ENCODE peak calls at places on chromosome 20, in four cellular contexts. One of them, this sample, is unnamed.

GRCh38 chr20:33209789-33210188 is 7.4 kb upstream of the BPIFA3 start:
- DNase-seq in heart left ventricle: peak
- DNase-seq in upper lobe of left lung: no peak
- DNase-seq in adrenal gland: peak
- DNase-seq in this sample: peak

GRCh38 chr20:58714923-58715708 is 22.5 kb downstream of the NPEPL1 start:
- DNase-seq in upper lobe of left lung: no peak
- DNase-seq in adrenal gland: no peak
- DNase-seq in heart left ventricle: peak
- DNase-seq in this sample: peak

GRCh38 chr20:57505991-57506390 is 18.9 kb downstream of the CTCFL start:
- DNase-seq in heart left ventricle: no peak
- DNase-seq in adrenal gland: no peak
- DNase-seq in upper lobe of left lung: no peak
- DNase-seq in this sample: no peak

GRCh38 chr20:58194176-58194796 is 34.2 kb downstream of the ANKRD60 start:
- DNase-seq in heart left ventricle: no peak
- DNase-seq in adrenal gland: no peak
- DNase-seq in upper lobe of left lung: no peak
- DNase-seq in this sample: no peak

GRCh38 chr20:46652699-46653098 is 1.4 kb upstream of the SLC13A3 start:
- DNase-seq in upper lobe of left lung: no peak
- DNase-seq in adrenal gland: no peak
- DNase-seq in heart left ventricle: no peak
- DNase-seq in this sample: no peak

GRCh38 chr20:19944772-19945459 is 72.2 kb upstream of the NAA20 start:
- DNase-seq in adrenal gland: no peak
- DNase-seq in heart left ventricle: no peak
- DNase-seq in upper lobe of left lung: no peak
- DNase-seq in this sample: no peak

GRCh38 chr20:36155629-36155971 is 1.1 kb downstream of the EPB41L1 start:
- DNase-seq in adrenal gland: no peak
- DNase-seq in heart left ventricle: no peak
- DNase-seq in upper lobe of left lung: no peak
- DNase-seq in this sample: no peak

GRCh38 chr20:32609371-32609773 is 24.2 kb upstream of the NOL4L start:
- DNase-seq in heart left ventricle: no peak
- DNase-seq in upper lobe of left lung: no peak
- DNase-seq in adrenal gland: no peak
- DNase-seq in this sample: no peak

GRCh38 chr20:36676701-36677421 is 30.9 kb upstream of the SLA2 start:
- DNase-seq in heart left ventricle: no peak
- DNase-seq in adrenal gland: no peak
- DNase-seq in upper lobe of left lung: peak
- DNase-seq in this sample: no peak

GRCh38 chr20:61127311-61128044 is 124.6 kb upstream of the CDH4 start:
- DNase-seq in heart left ventricle: no peak
- DNase-seq in adrenal gland: no peak
- DNase-seq in upper lobe of left lung: peak
- DNase-seq in this sample: no peak

GRCh38 chr20:22925613-22925983 is 109.5 kb upstream of the SSTR4 start:
- DNase-seq in adrenal gland: no peak
- DNase-seq in heart left ventricle: no peak
- DNase-seq in upper lobe of left lung: no peak
- DNase-seq in this sample: no peak

GRCh38 chr20:9573598-9573997 is 59.2 kb downstream of the LAMP5 start:
- DNase-seq in adrenal gland: no peak
- DNase-seq in heart left ventricle: no peak
- DNase-seq in upper lobe of left lung: no peak
- DNase-seq in this sample: no peak

GRCh38 chr20:44896583-44896982 is 11.1 kb downstream of the YWHAB start:
- DNase-seq in upper lobe of left lung: no peak
- DNase-seq in heart left ventricle: no peak
- DNase-seq in adrenal gland: no peak
- DNase-seq in this sample: no peak

GRCh38 chr20:57654363-57654997 is 34.3 kb upstream of the ZBP1 start:
- DNase-seq in adrenal gland: peak
- DNase-seq in upper lobe of left lung: no peak
- DNase-seq in heart left ventricle: peak
- DNase-seq in this sample: peak

GRCh38 chr20:37042986-37043972 is 52.5 kb downstream of the RBL1 start:
- DNase-seq in heart left ventricle: no peak
- DNase-seq in upper lobe of left lung: peak
- DNase-seq in adrenal gland: no peak
- DNase-seq in this sample: peak

GRCh38 chr20:10404023-10404628 is 29.9 kb downstream of the MKKS start:
- DNase-seq in upper lobe of left lung: no peak
- DNase-seq in adrenal gland: no peak
- DNase-seq in heart left ventricle: no peak
- DNase-seq in this sample: no peak

GRCh38 chr20:18727032-18727508 is 86.5 kb upstream of the SCP2D1 start:
- DNase-seq in heart left ventricle: no peak
- DNase-seq in upper lobe of left lung: peak
- DNase-seq in adrenal gland: no peak
- DNase-seq in this sample: no peak

GRCh38 chr20:47355489-47356219 is 845 bp downstream of the ZMYND8 start:
- DNase-seq in adrenal gland: no peak
- DNase-seq in heart left ventricle: no peak
- DNase-seq in upper lobe of left lung: no peak
- DNase-seq in this sample: no peak

GRCh38 chr20:48324744-48325143 is 503.1 kb downstream of the PREX1 start:
- DNase-seq in heart left ventricle: no peak
- DNase-seq in adrenal gland: no peak
- DNase-seq in upper lobe of left lung: no peak
- DNase-seq in this sample: no peak

GRCh38 chr20:59032713-59033059 is 551 bp upstream of the ATP5F1E start:
- DNase-seq in adrenal gland: peak
- DNase-seq in upper lobe of left lung: no peak
- DNase-seq in heart left ventricle: no peak
- DNase-seq in this sample: no peak

GRCh38 chr20:45181639-45182038 is 6.9 kb downstream of the PI3 start:
- DNase-seq in heart left ventricle: no peak
- DNase-seq in adrenal gland: no peak
- DNase-seq in upper lobe of left lung: no peak
- DNase-seq in this sample: no peak

GRCh38 chr20:37356387-37356786 is 10.4 kb downstream of the SRC start:
- DNase-seq in heart left ventricle: peak
- DNase-seq in adrenal gland: peak
- DNase-seq in upper lobe of left lung: peak
- DNase-seq in this sample: no peak

GRCh38 chr20:3105256-3106137 is 21.0 kb upstream of the AVP start:
- DNase-seq in adrenal gland: no peak
- DNase-seq in upper lobe of left lung: no peak
- DNase-seq in heart left ventricle: no peak
- DNase-seq in this sample: no peak

GRCh38 chr20:3106185-3106584 is 21.7 kb upstream of the AVP start:
- DNase-seq in upper lobe of left lung: no peak
- DNase-seq in adrenal gland: no peak
- DNase-seq in heart left ventricle: no peak
- DNase-seq in this sample: no peak

GRCh38 chr20:3107464-3108025 is 23.0 kb upstream of the AVP start:
- DNase-seq in adrenal gland: no peak
- DNase-seq in upper lobe of left lung: no peak
- DNase-seq in heart left ventricle: no peak
- DNase-seq in this sample: no peak

GRCh38 chr20:3109350-3110302 is 25.1 kb upstream of the AVP start:
- DNase-seq in upper lobe of left lung: peak
- DNase-seq in heart left ventricle: no peak
- DNase-seq in adrenal gland: peak
- DNase-seq in this sample: no peak

GRCh38 chr20:3106658-3107463 is 22.3 kb upstream of the AVP start:
- DNase-seq in adrenal gland: no peak
- DNase-seq in upper lobe of left lung: no peak
- DNase-seq in heart left ventricle: no peak
- DNase-seq in this sample: no peak
- TF ChIP-seq POLR2A in adrenal gland: no peak
- TF ChIP-seq POLR2A in upper lobe of left lung: no peak
- TF ChIP-seq POLR2A in heart left ventricle: no peak
- TF ChIP-seq POLR2A in this sample: no peak

DNA sequence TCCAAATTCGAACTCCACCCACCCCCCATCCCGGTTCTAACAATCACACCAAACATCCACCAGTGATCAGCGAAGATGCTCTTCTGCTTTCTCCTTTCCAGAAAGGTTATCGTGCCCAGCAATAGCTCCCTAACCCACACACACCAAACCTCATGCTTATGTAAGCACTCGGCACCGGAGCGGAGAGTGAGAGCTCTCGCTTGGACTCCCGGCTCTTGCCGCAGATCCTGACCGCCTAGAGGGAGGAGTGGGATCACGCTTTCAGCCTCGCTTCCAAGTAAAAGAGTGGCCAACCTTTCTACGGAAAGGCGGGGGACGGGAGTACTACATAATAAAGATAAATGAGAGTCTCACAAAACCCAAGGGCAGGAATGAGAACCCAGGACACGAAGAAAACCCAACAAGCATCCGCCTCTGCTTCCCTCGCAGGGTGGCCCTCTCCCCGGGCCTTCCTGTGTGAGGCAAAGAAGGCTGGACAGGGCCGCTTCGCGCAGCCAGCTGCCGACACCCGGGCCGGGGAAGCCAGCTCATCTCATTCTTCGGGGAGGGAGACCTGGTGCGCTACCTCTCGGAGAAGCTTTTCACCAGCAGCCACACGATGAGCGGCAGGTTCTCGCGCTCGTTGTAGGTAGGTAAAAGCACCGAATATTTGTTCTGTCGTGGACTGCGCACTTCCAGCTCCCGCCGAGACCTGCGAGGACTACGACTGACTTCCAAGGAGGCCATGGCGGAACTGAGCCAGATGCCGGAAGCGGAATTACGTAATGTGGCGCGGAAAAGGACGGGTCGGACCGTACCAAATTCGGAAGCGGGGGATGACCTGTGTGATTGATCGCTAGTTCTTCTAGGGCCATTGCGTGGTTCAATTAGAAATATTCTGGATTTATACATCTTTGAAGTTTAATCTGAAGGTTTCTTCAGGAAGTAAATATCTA is at the start of gene DPM1:
- DNase-seq in heart left ventricle: peak
- DNase-seq in upper lobe of left lung: peak
- DNase-seq in adrenal gland: peak
- DNase-seq in this sample: peak
- TF ChIP-seq POLR2A in heart left ventricle: peak
- TF ChIP-seq POLR2A in upper lobe of left lung: peak
- TF ChIP-seq POLR2A in adrenal gland: peak
- TF ChIP-seq POLR2A in this sample: peak

GRCh38 chr20:25308083-25308491 is 60.2 kb downstream of the PYGB start:
- DNase-seq in upper lobe of left lung: no peak
- DNase-seq in heart left ventricle: no peak
- DNase-seq in adrenal gland: no peak
- DNase-seq in this sample: no peak

GRCh38 chr20:25310268-25310920 is 62.5 kb downstream of the PYGB start:
- DNase-seq in heart left ventricle: no peak
- DNase-seq in upper lobe of left lung: no peak
- DNase-seq in adrenal gland: peak
- DNase-seq in this sample: peak

GRCh38 chr20:25308671-25309394 is 60.9 kb downstream of the PYGB start:
- DNase-seq in upper lobe of left lung: peak
- DNase-seq in heart left ventricle: no peak
- DNase-seq in adrenal gland: no peak
- DNase-seq in this sample: no peak

GRCh38 chr20:25310921-25311728 is 63.2 kb downstream of the PYGB start:
- DNase-seq in upper lobe of left lung: no peak
- DNase-seq in heart left ventricle: no peak
- DNase-seq in adrenal gland: no peak
- DNase-seq in this sample: no peak

GRCh38 chr20:25309395-25310267 is 61.7 kb downstream of the PYGB start:
- DNase-seq in upper lobe of left lung: no peak
- DNase-seq in adrenal gland: peak
- DNase-seq in heart left ventricle: no peak
- DNase-seq in this sample: no peak
- TF ChIP-seq POLR2A in upper lobe of left lung: no peak
- TF ChIP-seq POLR2A in adrenal gland: peak
- TF ChIP-seq POLR2A in heart left ventricle: no peak
- TF ChIP-seq POLR2A in this sample: no peak

GRCh38 chr20:49712118-49712517 is 1.6 kb downstream of the B4GALT5 start:
- DNase-seq in adrenal gland: no peak
- DNase-seq in heart left ventricle: no peak
- DNase-seq in upper lobe of left lung: no peak
- DNase-seq in this sample: no peak

GRCh38 chr20:49711331-49711987 is 2.2 kb downstream of the B4GALT5 start:
- DNase-seq in upper lobe of left lung: no peak
- DNase-seq in adrenal gland: no peak
- DNase-seq in heart left ventricle: no peak
- DNase-seq in this sample: no peak

GRCh38 chr20:49715466-49715865 is 1.8 kb upstream of the B4GALT5 start:
- DNase-seq in heart left ventricle: no peak
- DNase-seq in adrenal gland: no peak
- DNase-seq in upper lobe of left lung: no peak
- DNase-seq in this sample: no peak

GRCh38 chr20:49713779-49714712 is at the start of gene B4GALT5:
- DNase-seq in adrenal gland: peak
- DNase-seq in heart left ventricle: peak
- DNase-seq in upper lobe of left lung: peak
- DNase-seq in this sample: peak

DNA sequence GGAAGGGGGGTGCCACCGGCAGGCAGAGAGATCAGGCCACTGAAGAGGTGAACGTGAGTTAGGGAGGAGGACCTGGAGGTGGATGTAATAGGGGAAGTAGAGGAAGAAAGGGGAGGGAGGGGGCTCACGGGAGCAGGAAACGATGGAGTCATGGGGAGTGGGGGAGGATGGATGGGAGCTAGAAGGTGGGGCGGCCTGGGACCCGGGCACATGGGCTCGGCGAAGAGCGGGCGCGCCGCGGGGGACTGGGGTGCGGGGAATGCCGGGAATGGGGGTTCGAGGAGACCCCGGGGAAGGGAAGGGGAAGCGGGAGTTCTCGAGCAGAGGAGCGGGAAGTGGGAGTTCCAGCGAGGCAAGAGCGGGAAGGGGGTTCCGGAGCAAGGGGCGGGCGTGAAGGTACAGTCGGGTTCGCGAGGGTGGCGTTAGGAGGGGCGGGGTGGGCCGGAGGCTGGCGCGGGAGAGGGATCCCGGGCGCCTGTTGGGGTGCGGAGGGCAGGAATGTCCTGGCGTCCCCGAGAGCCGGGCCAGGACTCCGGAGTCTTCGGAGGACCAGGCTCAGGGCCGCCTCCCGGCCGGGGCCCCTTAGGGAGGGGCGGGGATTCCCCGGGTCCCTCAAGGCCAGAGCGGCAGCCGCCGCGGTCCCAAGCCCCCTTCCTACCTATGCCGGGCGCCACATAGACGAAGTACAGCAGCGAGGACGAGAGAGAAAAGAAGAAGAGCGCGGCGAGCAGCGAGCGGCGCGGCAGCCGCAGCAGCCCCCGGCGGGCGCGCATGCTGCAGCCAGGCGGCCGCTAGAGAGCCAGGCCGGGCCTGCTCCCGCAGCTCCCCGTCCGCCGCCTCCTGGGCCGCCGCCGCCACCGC is 530 bp downstream of the B4GALT5 start:
- DNase-seq in heart left ventricle: peak
- DNase-seq in upper lobe of left lung: peak
- DNase-seq in adrenal gland: peak
- DNase-seq in this sample: no peak
- TF ChIP-seq POLR2A in heart left ventricle: no peak
- TF ChIP-seq POLR2A in upper lobe of left lung: peak
- TF ChIP-seq POLR2A in adrenal gland: no peak
- TF ChIP-seq POLR2A in this sample: no peak